ENCODE peak calls at places on chromosome 15, in five cellular contexts. One of them, this sample, is unnamed.

GRCh38 chr15:29612701-29613100 is 209.6 kb downstream of the TJP1 start:
- DNase-seq in GM12878: no peak
- DNase-seq in HepG2: no peak
- DNase-seq in K562: no peak
- DNase-seq in SK-N-SH: no peak
- DNase-seq in this sample: no peak

GRCh38 chr15:40992241-40992741 is 39.0 kb downstream of the CHAC1 start:
- DNase-seq in HepG2: no peak
- DNase-seq in GM12878: no peak
- DNase-seq in SK-N-SH: no peak
- DNase-seq in K562: no peak
- DNase-seq in this sample: no peak

GRCh38 chr15:46714959-46715358 is 1002.3 kb upstream of the SEMA6D start:
- DNase-seq in K562: no peak
- DNase-seq in GM12878: no peak
- DNase-seq in HepG2: no peak
- DNase-seq in SK-N-SH: no peak
- DNase-seq in this sample: no peak

GRCh38 chr15:88300861-88301260 is 44.3 kb upstream of the NTRK3 start:
- DNase-seq in GM12878: no peak
- DNase-seq in HepG2: no peak
- DNase-seq in SK-N-SH: no peak
- DNase-seq in K562: no peak
- DNase-seq in this sample: no peak

GRCh38 chr15:48427960-48428547 is 96.8 kb downstream of the DUT start:
- DNase-seq in K562: no peak
- DNase-seq in SK-N-SH: no peak
- DNase-seq in GM12878: no peak
- DNase-seq in HepG2: no peak
- DNase-seq in this sample: no peak

GRCh38 chr15:33256874-33257273 is 53.9 kb upstream of the RYR3 start:
- DNase-seq in GM12878: no peak
- DNase-seq in SK-N-SH: no peak
- DNase-seq in HepG2: no peak
- DNase-seq in K562: no peak
- DNase-seq in this sample: no peak

GRCh38 chr15:39025331-39025730 is 460.7 kb upstream of the RASGRP1 start:
- DNase-seq in K562: no peak
- DNase-seq in SK-N-SH: no peak
- DNase-seq in GM12878: no peak
- DNase-seq in HepG2: no peak
- DNase-seq in this sample: no peak

GRCh38 chr15:42159381-42160015 is 3.1 kb upstream of the PLA2G4F start:
- DNase-seq in SK-N-SH: no peak
- DNase-seq in K562: no peak
- DNase-seq in HepG2: no peak
- DNase-seq in GM12878: no peak
- DNase-seq in this sample: no peak

GRCh38 chr15:23069496-23070166 is 30.3 kb upstream of the TUBGCP5 start:
- DNase-seq in HepG2: no peak
- DNase-seq in GM12878: no peak
- DNase-seq in K562: peak
- DNase-seq in SK-N-SH: peak
- DNase-seq in this sample: no peak

GRCh38 chr15:101201411-101202174 is 50.3 kb downstream of the CHSY1 start:
- DNase-seq in K562: peak
- DNase-seq in GM12878: no peak
- DNase-seq in HepG2: no peak
- DNase-seq in SK-N-SH: peak
- DNase-seq in this sample: peak

GRCh38 chr15:65303687-65304392 is 637 bp upstream of the RNU5B-1 start:
- DNase-seq in HepG2: peak
- DNase-seq in SK-N-SH: peak
- DNase-seq in K562: no peak
- DNase-seq in GM12878: no peak
- DNase-seq in this sample: peak

GRCh38 chr15:63532307-63532744 is 27.9 kb downstream of the USP3 start:
- DNase-seq in K562: no peak
- DNase-seq in HepG2: no peak
- DNase-seq in GM12878: no peak
- DNase-seq in SK-N-SH: no peak
- DNase-seq in this sample: no peak

GRCh38 chr15:41950127-41950483 is 22.3 kb downstream of the EHD4 start:
- DNase-seq in HepG2: no peak
- DNase-seq in GM12878: no peak
- DNase-seq in K562: no peak
- DNase-seq in SK-N-SH: no peak
- DNase-seq in this sample: no peak

GRCh38 chr15:38071211-38071972 is 137.0 kb downstream of the TMCO5A start:
- DNase-seq in K562: no peak
- DNase-seq in GM12878: no peak
- DNase-seq in HepG2: no peak
- DNase-seq in SK-N-SH: no peak
- DNase-seq in this sample: no peak

GRCh38 chr15:89105147-89105546 is 16.9 kb downstream of the ABHD2 start:
- DNase-seq in K562: no peak
- DNase-seq in HepG2: peak
- DNase-seq in SK-N-SH: no peak
- DNase-seq in GM12878: no peak
- DNase-seq in this sample: no peak

GRCh38 chr15:40762919-40763800 is 708 bp upstream of the GCHFR start:
- DNase-seq in HepG2: peak
- DNase-seq in SK-N-SH: peak
- DNase-seq in K562: peak
- DNase-seq in GM12878: no peak
- DNase-seq in this sample: peak

DNA sequence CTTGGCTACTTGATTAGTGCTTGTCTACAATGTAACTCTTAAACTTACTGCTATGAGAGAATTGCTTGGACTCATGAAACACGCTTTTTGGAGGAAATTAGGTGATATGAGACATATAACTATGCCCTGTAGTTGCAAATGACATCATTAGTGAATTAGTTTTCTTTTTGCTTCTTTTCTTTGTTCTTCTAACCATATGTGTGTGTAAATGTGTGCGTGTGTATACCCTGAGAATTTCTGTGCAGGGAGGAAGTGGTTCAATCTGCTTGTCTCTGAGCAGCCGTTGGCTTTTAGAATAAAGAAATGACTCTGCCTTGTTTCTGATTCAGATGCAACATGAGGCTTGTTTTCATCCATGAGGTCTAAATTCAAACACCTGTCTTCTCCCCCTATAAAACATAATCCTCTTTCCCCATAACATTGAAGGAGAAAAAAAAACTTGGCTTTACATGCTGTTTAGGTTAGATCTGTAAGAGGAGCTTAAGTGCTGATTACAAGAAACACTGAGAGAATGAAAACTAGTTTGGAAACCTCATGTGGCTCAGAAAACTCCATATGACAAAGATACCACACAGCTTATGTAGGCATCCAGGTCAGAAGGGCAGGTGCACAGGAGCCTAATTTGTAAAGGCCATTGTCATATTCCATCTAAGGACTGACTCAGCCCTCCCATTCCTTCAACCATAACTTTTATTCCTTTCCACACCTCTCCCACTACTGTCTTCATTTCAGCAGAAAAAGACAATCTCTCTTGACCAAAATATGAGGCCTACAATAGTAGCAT is 30.5 kb upstream of the BLM start:
- DNase-seq in GM12878: peak
- DNase-seq in SK-N-SH: no peak
- DNase-seq in K562: no peak
- DNase-seq in HepG2: no peak
- DNase-seq in this sample: peak
- H3K27ac ChIP-seq in GM12878: peak
- H3K27ac ChIP-seq in SK-N-SH: no peak
- H3K27ac ChIP-seq in K562: peak
- H3K27ac ChIP-seq in HepG2: no peak
- H3K27ac ChIP-seq in this sample: peak

GRCh38 chr15:70670680-70671079 is 92.7 kb downstream of the UACA start:
- DNase-seq in K562: no peak
- DNase-seq in HepG2: no peak
- DNase-seq in GM12878: no peak
- DNase-seq in SK-N-SH: no peak
- DNase-seq in this sample: no peak

GRCh38 chr15:70672081-70672480 is 91.3 kb downstream of the UACA start:
- DNase-seq in K562: no peak
- DNase-seq in HepG2: no peak
- DNase-seq in SK-N-SH: no peak
- DNase-seq in GM12878: peak
- DNase-seq in this sample: peak

GRCh38 chr15:70665599-70665998 is 97.8 kb downstream of the UACA start:
- DNase-seq in HepG2: no peak
- DNase-seq in K562: no peak
- DNase-seq in SK-N-SH: no peak
- DNase-seq in GM12878: no peak
- DNase-seq in this sample: no peak

GRCh38 chr15:70669006-70669602 is 94.3 kb downstream of the UACA start:
- DNase-seq in SK-N-SH: no peak
- DNase-seq in K562: no peak
- DNase-seq in GM12878: peak
- DNase-seq in HepG2: no peak
- DNase-seq in this sample: no peak

GRCh38 chr15:70669966-70670658 is 93.2 kb downstream of the UACA start:
- DNase-seq in HepG2: peak
- DNase-seq in K562: no peak
- DNase-seq in SK-N-SH: peak
- DNase-seq in GM12878: no peak
- DNase-seq in this sample: no peak
- TF ChIP-seq GABPA in HepG2: no peak
- TF ChIP-seq GABPA in K562: no peak
- TF ChIP-seq GABPA in SK-N-SH: no peak
- TF ChIP-seq GABPA in GM12878: no peak
- TF ChIP-seq GABPA in this sample: no peak

GRCh38 chr15:25504307-25504706 is 65.5 kb upstream of the UBE3A start:
- DNase-seq in K562: no peak
- DNase-seq in SK-N-SH: no peak
- DNase-seq in HepG2: no peak
- DNase-seq in GM12878: no peak
- DNase-seq in this sample: no peak

GRCh38 chr15:25512957-25513356 is 74.1 kb upstream of the UBE3A start:
- DNase-seq in K562: no peak
- DNase-seq in HepG2: no peak
- DNase-seq in SK-N-SH: no peak
- DNase-seq in GM12878: no peak
- DNase-seq in this sample: no peak

GRCh38 chr15:25509697-25510096 is 70.9 kb upstream of the UBE3A start:
- DNase-seq in HepG2: no peak
- DNase-seq in SK-N-SH: no peak
- DNase-seq in K562: no peak
- DNase-seq in GM12878: no peak
- DNase-seq in this sample: no peak

GRCh38 chr15:25510146-25510545 is 71.3 kb upstream of the UBE3A start:
- DNase-seq in SK-N-SH: no peak
- DNase-seq in GM12878: no peak
- DNase-seq in K562: no peak
- DNase-seq in HepG2: no peak
- DNase-seq in this sample: no peak

GRCh38 chr15:25508369-25509002 is 69.7 kb upstream of the UBE3A start:
- DNase-seq in SK-N-SH: peak
- DNase-seq in GM12878: no peak
- DNase-seq in K562: peak
- DNase-seq in HepG2: peak
- DNase-seq in this sample: no peak
- TF ChIP-seq REST in SK-N-SH: no peak
- TF ChIP-seq REST in GM12878: no peak
- TF ChIP-seq REST in K562: no peak
- TF ChIP-seq REST in HepG2: no peak
- TF ChIP-seq REST in this sample: no peak

DNA sequence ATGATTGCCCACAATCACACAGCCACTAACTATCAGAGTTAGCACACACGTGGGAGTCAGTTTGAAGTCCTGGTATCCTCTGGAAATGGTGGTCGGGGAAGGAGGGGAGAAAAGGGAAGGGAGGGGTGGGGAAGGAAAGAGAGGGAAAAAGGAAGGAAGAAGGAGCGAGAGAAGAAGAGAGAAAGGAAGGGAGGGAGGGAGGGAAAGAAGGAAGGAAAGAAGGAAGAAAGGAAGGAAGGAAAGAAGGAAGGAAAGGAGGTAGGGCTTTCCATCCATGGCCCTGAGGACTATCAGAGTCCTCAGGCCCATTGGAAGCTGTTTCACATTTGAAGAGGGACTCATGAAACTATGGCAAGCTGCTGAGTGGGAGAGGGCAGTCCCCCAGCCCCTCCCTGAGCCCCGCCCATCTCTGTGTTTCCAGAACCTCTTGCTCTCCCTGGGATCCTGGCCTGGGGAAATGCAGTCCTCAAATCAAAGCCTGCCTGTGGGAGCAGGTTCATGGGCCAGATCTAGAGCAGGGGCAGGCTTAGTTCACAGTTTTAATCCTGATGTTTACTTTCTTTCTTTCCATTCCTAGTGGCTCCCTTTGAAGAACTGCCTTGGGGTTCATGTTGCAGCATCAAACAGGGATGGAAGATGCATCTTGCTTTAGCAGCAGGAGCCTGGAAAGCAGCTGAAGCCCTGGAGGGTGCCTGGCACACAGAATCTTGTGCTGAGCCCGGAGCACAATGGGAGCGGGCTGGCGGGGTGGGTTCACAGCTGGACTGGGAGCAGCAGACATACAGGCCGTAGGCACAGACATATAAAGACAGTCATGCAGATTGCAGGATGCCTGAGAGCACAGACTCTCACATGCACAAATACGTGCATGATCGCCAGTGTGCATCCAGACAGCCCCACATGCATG is 66.1 kb upstream of the GLCE start:
- DNase-seq in GM12878: no peak
- DNase-seq in K562: no peak
- DNase-seq in HepG2: no peak
- DNase-seq in SK-N-SH: peak
- DNase-seq in this sample: no peak
- H3K27ac ChIP-seq in GM12878: no peak
- H3K27ac ChIP-seq in K562: no peak
- H3K27ac ChIP-seq in HepG2: no peak
- H3K27ac ChIP-seq in SK-N-SH: peak
- H3K27ac ChIP-seq in this sample: no peak

GRCh38 chr15:80604583-80605506 is 90.3 kb upstream of the ABHD17C start:
- DNase-seq in SK-N-SH: no peak
- DNase-seq in HepG2: no peak
- DNase-seq in GM12878: no peak
- DNase-seq in K562: no peak
- DNase-seq in this sample: no peak
- TF ChIP-seq GABPA in SK-N-SH: no peak
- TF ChIP-seq GABPA in HepG2: no peak
- TF ChIP-seq GABPA in GM12878: no peak
- TF ChIP-seq GABPA in K562: no peak
- TF ChIP-seq GABPA in this sample: no peak

GRCh38 chr15:77541421-77542181 is 91.1 kb downstream of the LINGO1 start:
- DNase-seq in K562: no peak
- DNase-seq in GM12878: no peak
- DNase-seq in HepG2: no peak
- DNase-seq in SK-N-SH: no peak
- DNase-seq in this sample: no peak
- TF ChIP-seq REST in K562: no peak
- TF ChIP-seq REST in GM12878: no peak
- TF ChIP-seq REST in HepG2: no peak
- TF ChIP-seq REST in SK-N-SH: no peak
- TF ChIP-seq REST in this sample: no peak

GRCh38 chr15:84915011-84915958 is 30.8 kb downstream of the SLC28A1 start:
- DNase-seq in SK-N-SH: peak
- DNase-seq in K562: peak
- DNase-seq in GM12878: peak
- DNase-seq in HepG2: peak
- DNase-seq in this sample: peak
- H3K27ac ChIP-seq in SK-N-SH: peak
- H3K27ac ChIP-seq in K562: peak
- H3K27ac ChIP-seq in GM12878: no peak
- H3K27ac ChIP-seq in HepG2: peak
- H3K27ac ChIP-seq in this sample: no peak